ENCODE peak calls at places on chromosomes 5 and 9, in four cellular contexts. P is WTC11, E is HepG2, F is K562. D is an unnamed sample.

GRCh38 chr9:129183495-129184308 is 5.6 kb upstream of the IER5L start:
- DNase-seq in E (no peak), F (no peak), P (no peak), D (peak; percentile 48)

GRCh38 chr5:11372191-11372590 is 532.1 kb downstream of the CTNND2 start:
- DNase-seq in P (no peak), F (no peak), E (no peak), D (no peak)

GRCh38 chr5:149141224-149141956 is at the start of gene ABLIM3:
- DNase-seq in E (no peak), F (peak; percentile 72), P (peak; percentile 76), D (peak; percentile 88)

GRCh38 chr9:93264338-93265125 is 80.6 kb downstream of the WNK2 start:
- DNase-seq in F (no peak), P (no peak), E (no peak), D (no peak)

GRCh38 chr5:161235569-161235968 is 311.0 kb downstream of the GABRB2 start:
- DNase-seq in P (no peak), E (no peak), F (no peak), D (no peak)

GRCh38 chr5:11588803-11589202 is 315.4 kb downstream of the CTNND2 start:
- DNase-seq in F (no peak), E (no peak), P (peak; percentile 34), D (no peak)

GRCh38 chr9:86794356-86795046 is 152.8 kb downstream of the GAS1 start:
- DNase-seq in P (no peak), E (no peak), F (no peak), D (no peak)

GRCh38 chr5:38845555-38846378 is at the start of gene OSMR:
- DNase-seq in F (peak; percentile 14), P (peak; percentile 69), E (peak; percentile 84), D (peak; percentile 96)

GRCh38 chr5:82351754-82352145 is 73.6 kb upstream of the RPS23 start:
- DNase-seq in E (peak; percentile 73), F (peak; percentile 76), P (no peak), D (peak; percentile 60)

GRCh38 chr5:74766348-74766886 is 500 bp downstream of the GFM2 start:
- DNase-seq in F (peak; percentile 63), P (no peak), E (peak; percentile 19), D (peak; percentile 66)

GRCh38 chr9:2403701-2404100 is 217.9 kb upstream of the VLDLR start:
- DNase-seq in E (no peak), P (no peak), F (no peak), D (no peak)

GRCh38 chr9:126883636-126884035 is 23.2 kb downstream of the ZBTB34 start:
- DNase-seq in F (peak; percentile 21), E (no peak), P (no peak), D (no peak)

GRCh38 chr9:135948873-135949665 is 12.1 kb downstream of the UBAC1 start:
- DNase-seq in P (no peak), F (no peak), E (no peak), D (no peak)

GRCh38 chr5:157366741-157367684 is 93.0 kb upstream of the NIPAL4 start:
- DNase-seq in P (peak; percentile 33), E (peak; percentile 28), F (peak; percentile 28), D (peak; percentile 74)

GRCh38 chr5:169300468-169301385 is at the start of gene SLIT3:
- DNase-seq in F (no peak), E (no peak), P (peak; percentile 75), D (peak; percentile 89)

GRCh38 chr5:2750758-2751464 is 566 bp downstream of the IRX2 start:
- DNase-seq in P (no peak), F (no peak), E (no peak), D (no peak)

GRCh38 chr9:114301798-114302565 is 20.9 kb upstream of the ORM1 start:
- DNase-seq in F (no peak), P (no peak), E (no peak), D (no peak)

GRCh38 chr9:35650341-35651158 is at the start of gene SIT1:
- DNase-seq in E (no peak), F (no peak), P (peak; percentile 23), D (no peak)

GRCh38 chr9:522658-523057 is 308.0 kb downstream of the DOCK8 start:
- DNase-seq in F (no peak), P (no peak), E (no peak), D (no peak)

GRCh38 chr5:81525690-81526089 is 131.8 kb upstream of the ACOT12 start:
- DNase-seq in F (no peak), P (no peak), E (no peak), D (no peak)

GRCh38 chr9:5762421-5762820 is 70.5 kb downstream of the ERMP1 start:
- DNase-seq in F (no peak), P (no peak), E (no peak), D (no peak)

GRCh38 chr9:13324988-13325387 is 45.5 kb upstream of the MPDZ start:
- DNase-seq in P (no peak), E (no peak), F (no peak), D (no peak)
- TF ChIP-seq HMGXB4 in P (no peak), E (no peak), F (no peak), D (no peak)

DNA sequence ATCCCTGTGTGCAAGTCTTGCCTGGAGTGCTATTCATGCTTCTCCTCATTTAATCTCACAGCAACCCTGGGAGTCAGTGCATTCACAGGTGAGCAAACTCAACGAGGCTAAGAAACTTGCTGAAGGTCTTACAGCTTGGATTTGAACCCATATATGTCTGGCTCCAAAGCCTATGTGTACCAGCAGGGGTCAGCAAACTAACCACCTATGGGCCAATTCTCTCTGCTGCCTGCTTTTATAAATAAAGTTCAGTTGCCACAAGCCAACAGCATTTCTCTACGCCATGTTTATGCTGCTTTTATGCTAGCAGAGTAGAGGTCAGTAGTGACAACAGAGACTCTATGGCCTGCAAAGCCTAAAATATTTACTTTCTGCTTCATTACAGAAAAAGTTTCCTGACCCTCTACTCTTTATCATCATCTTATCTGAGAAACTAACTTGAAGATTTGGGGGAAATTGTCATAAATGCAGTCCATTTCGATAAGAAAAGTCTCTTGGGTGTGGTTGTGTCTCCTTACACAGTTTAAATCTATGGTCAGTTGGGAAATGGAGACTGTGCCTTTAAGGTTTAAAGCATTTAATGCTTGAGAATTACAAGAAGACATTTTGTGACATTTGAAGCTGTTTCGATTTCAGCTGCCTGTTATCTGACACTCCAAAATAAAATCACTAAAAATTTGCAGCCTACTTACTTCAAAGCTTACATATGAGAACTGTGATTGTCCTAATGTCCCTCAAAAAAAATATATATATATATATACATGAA is 137.7 kb downstream of the PRELID2 start:
- DNase-seq in F (peak; percentile 69), E (peak; percentile 47), P (peak; percentile 22), D (peak; percentile 19)
- TF ChIP-seq HMGXB4 in F (no peak), E (no peak), P (no peak), D (no peak)

DNA sequence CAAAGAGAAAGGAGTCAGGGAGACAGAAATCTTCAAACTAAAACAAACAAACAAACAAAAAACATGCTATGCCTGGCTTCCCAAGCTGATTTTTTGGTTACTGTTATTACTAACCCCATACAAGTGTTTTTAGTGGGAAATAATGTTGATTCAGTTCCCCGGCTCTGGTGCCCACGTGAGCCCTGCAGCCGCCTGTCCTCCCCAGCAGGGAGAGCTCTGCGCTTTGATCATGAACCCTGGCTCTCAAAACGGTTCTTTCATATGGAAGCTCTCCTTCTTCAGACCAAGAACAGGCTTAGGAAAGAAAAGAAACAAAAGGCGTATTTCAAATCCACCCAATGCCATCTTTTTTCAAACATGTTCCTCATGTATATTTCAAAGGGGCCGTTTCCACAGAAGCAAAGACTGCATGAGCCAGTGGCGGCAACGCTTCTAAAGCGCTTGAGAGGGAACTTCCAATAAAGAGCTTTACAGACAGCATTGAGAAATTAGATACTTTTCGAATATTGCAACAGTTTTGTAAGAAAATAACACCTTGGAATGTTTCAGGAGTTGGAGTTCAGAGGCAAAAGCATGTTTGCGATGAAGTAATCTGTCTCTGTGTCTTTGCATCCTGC is 74.8 kb downstream of the ICE1 start:
- DNase-seq in F (peak; percentile 64), P (peak; percentile 55), E (peak; percentile 20), D (peak; percentile 58)
- TF ChIP-seq HMGXB4 in F (no peak), P (no peak), E (no peak), D (no peak)

GRCh38 chr9:121700831-121701419 is 49.5 kb downstream of the DAB2IP start:
- DNase-seq in P (no peak), F (no peak), E (no peak), D (no peak)
- TF ChIP-seq HMGXB4 in P (no peak), F (no peak), E (no peak), D (no peak)

GRCh38 chr9:107472581-107473335 is 16.8 kb downstream of the KLF4 start:
- DNase-seq in F (no peak), P (no peak), E (no peak), D (no peak)

GRCh38 chr9:107471562-107471961 is 18.0 kb downstream of the KLF4 start:
- DNase-seq in E (no peak), F (no peak), P (no peak), D (no peak)

GRCh38 chr9:107462691-107463090 is 26.9 kb downstream of the KLF4 start:
- DNase-seq in F (no peak), E (peak; percentile 23), P (no peak), D (no peak)

GRCh38 chr9:107465467-107466451 is 23.8 kb downstream of the KLF4 start:
- DNase-seq in E (no peak), F (peak; percentile 14), P (peak; percentile 79), D (peak; percentile 84)

DNA sequence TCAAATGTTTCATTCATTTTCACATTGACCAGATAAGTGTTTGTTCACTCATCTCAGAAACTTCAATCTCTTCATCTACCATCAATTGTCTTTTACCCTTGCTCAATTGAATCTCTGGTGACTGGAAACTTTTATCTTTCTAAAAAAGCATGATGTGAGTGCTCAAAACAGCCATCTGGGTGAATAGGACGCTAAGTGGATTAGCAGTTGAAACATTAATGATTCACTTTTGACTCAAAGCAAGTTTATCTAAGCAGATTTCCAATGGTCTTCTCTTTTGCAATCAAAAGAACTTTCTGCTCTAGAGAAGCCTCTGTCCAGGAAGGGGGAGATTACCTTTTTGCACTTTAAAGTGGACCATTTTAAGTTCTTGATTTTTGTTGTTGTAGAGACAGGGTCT is 22.2 kb downstream of the KLF4 start:
- DNase-seq in E (no peak), F (no peak), P (no peak), D (no peak)
- TF ChIP-seq HMGXB4 in E (no peak), F (no peak), P (no peak), D (no peak)

GRCh38 chr9:130629443-130630090 is 34.8 kb upstream of the PRDM12 start:
- DNase-seq in P (no peak), F (no peak), E (no peak), D (no peak)

GRCh38 chr9:130627051-130627450 is 37.3 kb upstream of the PRDM12 start:
- DNase-seq in F (no peak), P (no peak), E (no peak), D (no peak)

GRCh38 chr9:130626249-130626982 is 38.0 kb upstream of the PRDM12 start:
- DNase-seq in F (no peak), E (no peak), P (no peak), D (peak; percentile 32)

GRCh38 chr9:130630091-130630450 is 34.3 kb upstream of the PRDM12 start:
- DNase-seq in P (no peak), E (no peak), F (no peak), D (no peak)

GRCh38 chr9:130627896-130628792 is 36.2 kb upstream of the PRDM12 start:
- DNase-seq in F (no peak), P (no peak), E (no peak), D (no peak)
- TF ChIP-seq HMGXB4 in F (no peak), P (no peak), E (no peak), D (no peak)

D was measured in A549.